ENCODE peak calls at places on chromosomes 6 and 20, in seven cellular contexts. T is tibial nerve, V is body of pancreas, R is thyroid gland, U is lower leg skin, F is A549, I is breast epithelium. Z is an unnamed sample.

GRCh38 chr6:166415306-166415705 is 32.6 kb upstream of the MPC1 start:
- DNase-seq in T (no peak), V (no peak), R (no peak), U (no peak), F (no peak), I (no peak), Z (no peak)

GRCh38 chr20:4160761-4161305 is 145.5 kb upstream of the RNF24 start:
- DNase-seq in T (no peak), V (no peak), R (peak), U (no peak), F (no peak), I (no peak), Z (no peak)

GRCh38 chr20:37914672-37915433 is 11.9 kb downstream of the VSTM2L start:
- DNase-seq in T (no peak), V (no peak), R (peak), U (no peak), F (no peak), I (no peak), Z (no peak)

GRCh38 chr20:62744761-62745160 is 36.1 kb downstream of the NTSR1 start:
- DNase-seq in T (no peak), V (no peak), R (no peak), U (peak), F (no peak), I (peak), Z (no peak)

GRCh38 chr6:16637635-16638034 is 123.6 kb downstream of the ATXN1 start:
- DNase-seq in T (no peak), V (no peak), R (no peak), U (no peak), F (no peak), I (no peak), Z (no peak)

GRCh38 chr6:134537146-134537555 is 219.2 kb upstream of the SGK1 start:
- DNase-seq in T (no peak), V (no peak), R (no peak), U (no peak), F (peak), I (no peak), Z (no peak)

GRCh38 chr6:112576421-112576820 is 229.3 kb downstream of the RFPL4B start:
- DNase-seq in T (no peak), V (no peak), R (no peak), U (no peak), F (no peak), I (no peak), Z (no peak)

GRCh38 chr6:56965126-56965525 is 10.2 kb downstream of the BEND6 start:
- DNase-seq in T (no peak), V (no peak), R (no peak), U (no peak), F (no peak), I (no peak), Z (no peak)

GRCh38 chr6:135179920-135180457 is 1.1 kb upstream of the MYB start:
- DNase-seq in T (no peak), V (no peak), R (no peak), U (no peak), F (no peak), I (no peak), Z (no peak)

GRCh38 chr6:144345451-144345850 is 60.3 kb downstream of the UTRN start:
- DNase-seq in T (no peak), V (no peak), R (no peak), U (no peak), F (no peak), I (no peak), Z (no peak)

GRCh38 chr6:144341831-144342527 is 56.8 kb downstream of the UTRN start:
- DNase-seq in T (no peak), V (no peak), R (no peak), U (no peak), F (peak), I (no peak), Z (peak)

GRCh38 chr6:144344651-144345050 is 59.5 kb downstream of the UTRN start:
- DNase-seq in T (no peak), V (no peak), R (no peak), U (no peak), F (no peak), I (no peak), Z (no peak)

GRCh38 chr6:144346719-144347446 is 61.7 kb downstream of the UTRN start:
- DNase-seq in T (no peak), V (no peak), R (no peak), U (no peak), F (peak), I (no peak), Z (no peak)

DNA sequence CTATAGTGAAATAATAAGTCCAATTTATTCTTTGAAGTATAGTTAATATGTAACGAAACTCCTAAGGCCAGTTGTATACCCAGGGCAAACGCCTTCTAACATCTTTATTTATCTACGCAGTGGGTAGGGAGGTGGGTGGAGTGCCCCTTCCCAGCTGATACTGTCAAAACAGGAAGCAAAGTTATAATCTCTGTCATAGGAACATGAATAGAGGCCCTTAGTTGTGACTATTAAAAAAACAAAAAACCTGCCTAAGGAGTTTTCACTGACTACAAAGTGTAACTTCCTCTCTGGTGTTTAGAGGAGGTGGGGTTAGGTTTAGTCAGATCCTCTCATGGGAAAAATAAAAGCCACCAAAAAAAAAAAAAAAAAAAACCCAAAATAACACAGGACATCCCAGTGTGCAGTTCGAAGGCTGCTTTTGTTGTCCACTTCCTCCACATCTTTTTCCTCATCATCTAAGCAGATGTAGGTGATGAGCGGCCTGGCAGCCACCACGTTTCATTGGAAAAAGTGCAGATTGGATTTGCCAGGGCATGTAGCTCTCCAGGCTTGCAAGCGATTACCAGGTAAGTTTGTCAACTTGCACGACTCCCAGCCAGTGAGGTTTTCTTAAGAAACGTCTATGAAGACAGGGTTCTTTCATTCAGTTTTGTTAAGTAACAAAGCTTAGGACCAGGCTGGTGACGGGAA is 58.7 kb downstream of the UTRN start:
- DNase-seq in T (no peak), V (no peak), R (no peak), U (no peak), F (peak), I (no peak), Z (no peak)
- TF ChIP-seq POLR2A in T (no peak), V (no peak), R (no peak), U (no peak), F (no peak), I (no peak), Z (no peak)

GRCh38 chr20:34541264-34541901 is 17.1 kb upstream of the MAP1LC3A start:
- DNase-seq in T (no peak), V (no peak), R (no peak), U (no peak), F (no peak), I (no peak), Z (no peak)
- TF ChIP-seq POLR2A in T (no peak), V (no peak), R (no peak), U (no peak), F (no peak), I (no peak), Z (no peak)

DNA sequence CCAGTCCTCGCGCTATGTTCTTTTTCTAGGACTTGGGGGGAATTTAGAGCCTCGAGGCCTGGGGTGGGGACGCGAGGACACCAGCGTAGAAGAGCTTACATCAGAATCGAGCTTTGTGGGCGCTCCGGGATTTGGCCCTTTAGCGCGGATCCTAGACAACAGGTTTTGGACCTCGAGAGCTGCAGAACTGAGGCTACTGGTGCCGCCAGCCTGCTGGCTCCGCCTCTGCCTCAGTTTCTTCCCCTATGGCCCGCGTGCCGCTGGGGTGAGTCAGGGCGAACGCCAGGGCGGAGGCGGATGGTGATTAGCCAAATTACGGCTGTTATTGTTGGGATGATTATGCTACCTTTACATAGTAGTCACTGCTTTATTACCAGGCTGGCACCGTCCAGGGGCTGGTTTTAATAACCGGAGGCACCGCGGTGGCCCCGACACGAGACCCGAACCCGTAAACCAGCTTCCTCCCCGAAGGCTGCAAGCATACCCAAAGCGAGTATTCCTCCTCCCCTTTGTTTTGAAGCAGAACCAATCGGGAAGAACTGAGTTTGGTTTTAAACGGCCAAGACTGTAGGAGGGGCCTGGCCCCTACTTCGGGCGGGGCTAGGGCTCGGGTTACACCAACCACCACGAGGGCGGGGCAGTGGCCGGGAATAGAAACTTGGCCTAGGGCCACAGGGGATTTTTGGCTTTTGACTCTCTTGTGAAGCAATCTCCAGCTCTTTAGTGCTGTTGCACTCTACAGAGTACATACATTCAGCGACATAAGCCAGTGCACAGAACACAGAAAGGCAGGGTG is 639 bp upstream of the GTPBP2 start:
- DNase-seq in T (peak), V (peak), R (peak), U (peak), F (peak), I (peak), Z (peak)
- TF ChIP-seq POLR2A in T (peak), V (peak), R (peak), U (no peak), F (no peak), I (no peak), Z (peak)

GRCh38 chr6:91708534-91708933 is 1121.7 kb upstream of the MAP3K7 start:
- DNase-seq in T (no peak), V (no peak), R (no peak), U (no peak), F (no peak), I (no peak), Z (no peak)
- TF ChIP-seq POLR2A in T (no peak), V (no peak), R (no peak), U (no peak), F (no peak), I (no peak), Z (no peak)

GRCh38 chr20:13783528-13783927 is 1.2 kb downstream of the ESF1 start:
- DNase-seq in T (no peak), V (no peak), R (no peak), U (no peak), F (no peak), I (no peak), Z (peak)

GRCh38 chr20:13788167-13788834 is 3.5 kb downstream of the NDUFAF5 start:
- DNase-seq in T (peak), V (peak), R (peak), U (no peak), F (peak), I (no peak), Z (peak)

GRCh38 chr20:13784893-13785715 is at the start of the genes ESF1 and NDUFAF5:
- DNase-seq in T (peak), V (peak), R (peak), U (peak), F (peak), I (peak), Z (peak)

GRCh38 chr20:13786143-13786828 is 1.5 kb downstream of the NDUFAF5 start:
- DNase-seq in T (no peak), V (no peak), R (no peak), U (no peak), F (no peak), I (no peak), Z (no peak)

GRCh38 chr20:13784271-13784892 is 337 bp downstream of the ESF1 start:
- DNase-seq in T (no peak), V (peak), R (no peak), U (no peak), F (no peak), I (no peak), Z (no peak)
- TF ChIP-seq POLR2A in T (peak), V (no peak), R (no peak), U (no peak), F (no peak), I (no peak), Z (no peak)

DNA sequence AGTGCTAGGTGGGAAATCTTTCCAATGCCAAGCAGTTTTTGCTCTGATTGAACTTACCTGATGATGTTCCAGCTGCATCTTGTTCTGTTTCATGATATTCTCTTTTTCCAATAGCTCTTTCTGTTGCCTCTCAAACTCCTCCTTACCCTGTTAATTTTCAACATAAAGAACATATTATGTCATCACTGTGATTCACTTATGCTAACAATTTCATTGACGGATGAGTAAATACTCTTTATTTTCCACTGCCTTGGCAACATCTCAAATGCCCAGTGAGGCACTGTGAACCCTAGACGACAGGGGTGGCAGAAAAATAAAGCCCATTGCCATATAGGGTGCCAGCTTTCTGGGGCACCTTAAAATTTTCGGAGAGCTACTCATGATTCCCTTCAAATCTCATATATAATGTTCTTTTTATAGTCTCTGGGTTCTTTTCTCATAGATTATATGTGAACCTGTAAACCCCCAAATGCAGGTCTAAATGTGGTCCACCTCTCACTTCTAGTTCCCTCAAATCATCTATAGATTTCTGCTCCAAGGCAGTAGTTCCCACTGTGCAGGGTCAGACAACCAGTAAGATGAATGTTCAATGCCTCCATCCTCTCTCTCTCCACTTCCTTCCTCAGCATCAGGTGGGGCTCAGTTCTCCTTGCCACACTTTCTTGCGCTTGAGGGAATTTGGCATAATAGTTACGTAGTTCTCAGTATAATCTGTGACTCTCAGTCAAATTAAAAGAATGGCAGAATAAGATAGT is 44.1 kb downstream of the NEDD9 start:
- DNase-seq in T (no peak), V (no peak), R (no peak), U (no peak), F (peak), I (no peak), Z (no peak)
- TF ChIP-seq POLR2A in T (no peak), V (no peak), R (no peak), U (no peak), F (no peak), I (no peak), Z (no peak)

DNA sequence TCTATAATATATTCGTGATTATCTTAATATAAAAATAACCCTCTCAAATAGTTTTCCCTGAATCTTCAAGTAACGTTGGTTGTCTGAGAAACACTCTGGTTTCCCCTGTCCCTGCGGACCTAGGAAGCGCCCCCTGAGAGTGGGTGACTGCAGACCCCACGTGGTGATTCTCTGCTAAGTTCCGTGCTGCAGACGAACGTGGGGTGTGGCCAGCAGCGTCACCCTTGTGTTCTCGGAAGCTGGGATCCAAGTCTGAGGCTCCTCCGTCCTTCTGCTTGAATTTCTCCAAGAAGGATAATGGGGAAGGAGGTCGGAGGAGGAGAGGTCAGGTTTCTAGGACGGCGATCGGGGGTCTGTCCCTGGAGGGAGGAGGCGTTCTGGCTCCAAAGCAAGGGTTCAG is 16.6 kb upstream of the MAP1LC3A start:
- DNase-seq in T (no peak), V (no peak), R (no peak), U (no peak), F (no peak), I (no peak), Z (no peak)
- TF ChIP-seq POLR2A in T (no peak), V (no peak), R (no peak), U (no peak), F (no peak), I (no peak), Z (no peak)

DNA sequence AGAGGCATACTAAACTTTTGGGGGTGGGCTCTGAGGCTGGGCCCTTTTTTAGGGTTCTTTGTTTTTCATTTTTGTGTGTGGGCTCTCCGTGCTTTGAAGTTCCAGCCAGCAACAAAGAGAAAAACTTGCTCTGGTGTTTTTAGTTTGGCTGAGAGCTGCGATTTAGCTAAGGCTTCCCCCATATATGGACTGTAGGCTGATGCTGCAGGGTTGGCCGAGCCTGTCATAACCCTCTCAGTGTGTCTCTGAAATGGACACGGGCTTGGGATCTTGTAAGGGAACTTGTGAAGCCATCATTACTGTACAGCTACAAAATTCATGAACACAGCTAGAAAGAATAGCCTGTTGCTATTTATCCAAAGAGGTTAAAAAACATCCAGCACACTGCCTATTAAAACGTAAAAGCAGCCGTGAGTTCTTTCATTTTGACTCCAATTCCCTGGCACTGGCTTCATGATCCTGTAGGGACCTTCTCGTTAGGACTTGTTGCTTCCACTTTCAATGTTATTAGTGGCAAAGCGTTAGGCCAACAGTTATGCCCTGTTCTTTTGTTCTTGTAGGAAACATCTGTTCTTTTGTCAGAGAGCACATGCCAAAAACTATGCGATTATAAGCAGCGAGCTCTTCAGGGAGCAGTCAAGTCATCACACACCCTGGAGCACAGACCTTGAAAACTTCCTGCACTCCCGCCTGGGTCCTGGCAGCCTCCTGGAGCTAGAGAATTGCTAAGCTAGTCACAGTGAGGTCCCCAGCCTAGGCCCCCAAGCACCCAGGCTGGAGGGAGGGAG is 609.7 kb upstream of the ARID1B start:
- DNase-seq in T (peak), V (no peak), R (peak), U (no peak), F (no peak), I (no peak), Z (no peak)
- TF ChIP-seq POLR2A in T (no peak), V (no peak), R (peak), U (no peak), F (no peak), I (no peak), Z (no peak)

GRCh38 chr6:159061146-159061545 is 16.4 kb upstream of the TAGAP start:
- DNase-seq in T (no peak), V (no peak), R (no peak), U (no peak), F (no peak), I (no peak), Z (no peak)

GRCh38 chr6:159060107-159060506 is 15.3 kb upstream of the TAGAP start:
- DNase-seq in T (no peak), V (no peak), R (no peak), U (no peak), F (no peak), I (no peak), Z (no peak)

GRCh38 chr6:159056432-159056831 is 11.6 kb upstream of the TAGAP start:
- DNase-seq in T (no peak), V (no peak), R (no peak), U (no peak), F (no peak), I (no peak), Z (no peak)

GRCh38 chr6:159056941-159057340 is 12.2 kb upstream of the TAGAP start:
- DNase-seq in T (no peak), V (no peak), R (no peak), U (no peak), F (no peak), I (no peak), Z (no peak)

DNA sequence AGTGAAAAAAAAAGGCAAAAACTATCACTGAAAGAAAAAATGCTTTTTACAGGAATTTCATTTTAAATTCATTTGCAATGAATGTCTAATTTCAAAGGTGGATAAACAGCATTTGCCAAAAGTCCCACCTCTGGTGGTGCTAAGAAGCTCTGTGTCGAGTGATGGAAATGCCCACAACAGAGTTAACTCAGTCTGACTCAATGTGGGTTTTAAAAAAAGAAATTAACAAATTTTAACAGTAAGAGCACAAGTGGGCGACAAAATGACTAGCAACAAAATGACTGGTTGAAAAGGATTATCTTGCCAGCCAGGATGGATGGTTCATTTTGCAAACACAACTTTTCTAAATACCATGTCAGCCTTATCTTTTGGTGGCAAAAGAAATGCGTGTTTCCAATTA is 14.3 kb upstream of the TAGAP start:
- DNase-seq in T (no peak), V (no peak), R (no peak), U (no peak), F (no peak), I (no peak), Z (peak)
- TF ChIP-seq POLR2A in T (no peak), V (no peak), R (no peak), U (no peak), F (no peak), I (no peak), Z (no peak)

GRCh38 chr20:5189917-5190316 is 63.1 kb downstream of the CDS2 start:
- DNase-seq in T (no peak), V (no peak), R (no peak), U (peak), F (no peak), I (no peak), Z (no peak)
- TF ChIP-seq POLR2A in T (no peak), V (no peak), R (no peak), U (no peak), F (no peak), I (no peak), Z (no peak)